ENCODE peak calls at places on chromosome 20, in nine cellular contexts. One of them, this sample, is unnamed.

GRCh38 chr20:45470939-45471338 is 1.4 kb downstream of the WFDC2 start:
- DNase-seq in COR-L47: no peak
- DNase-seq in hepatic stellate cell: no peak
- DNase-seq in naive thymus-derived CD8-positive, alpha-beta T cell: no peak
- DNase-seq in GM04504: no peak
- DNase-seq in foreskin fibroblast: no peak
- DNase-seq in EH: peak
- DNase-seq in Caki2: no peak
- DNase-seq in nephron progenitor cell: no peak
- DNase-seq in this sample: no peak

GRCh38 chr20:63979549-63980316 is at the start of gene SAMD10:
- DNase-seq in COR-L47: peak
- DNase-seq in EH: no peak
- DNase-seq in naive thymus-derived CD8-positive, alpha-beta T cell: peak
- DNase-seq in hepatic stellate cell: no peak
- DNase-seq in nephron progenitor cell: peak
- DNase-seq in GM04504: no peak
- DNase-seq in foreskin fibroblast: no peak
- DNase-seq in Caki2: peak
- DNase-seq in this sample: no peak

GRCh38 chr20:33561981-33562601 is 72.2 kb downstream of the CBFA2T2 start:
- DNase-seq in EH: peak
- DNase-seq in hepatic stellate cell: peak
- DNase-seq in GM04504: peak
- DNase-seq in foreskin fibroblast: peak
- DNase-seq in COR-L47: peak
- DNase-seq in nephron progenitor cell: no peak
- DNase-seq in naive thymus-derived CD8-positive, alpha-beta T cell: no peak
- DNase-seq in Caki2: peak
- DNase-seq in this sample: peak

GRCh38 chr20:44370639-44371218 is 15.2 kb downstream of the HNF4A start:
- DNase-seq in GM04504: no peak
- DNase-seq in hepatic stellate cell: no peak
- DNase-seq in EH: no peak
- DNase-seq in Caki2: no peak
- DNase-seq in COR-L47: no peak
- DNase-seq in naive thymus-derived CD8-positive, alpha-beta T cell: no peak
- DNase-seq in nephron progenitor cell: no peak
- DNase-seq in foreskin fibroblast: no peak
- DNase-seq in this sample: no peak

GRCh38 chr20:47221036-47221625 is 135.4 kb downstream of the ZMYND8 start:
- DNase-seq in naive thymus-derived CD8-positive, alpha-beta T cell: no peak
- DNase-seq in COR-L47: no peak
- DNase-seq in GM04504: no peak
- DNase-seq in foreskin fibroblast: no peak
- DNase-seq in nephron progenitor cell: no peak
- DNase-seq in hepatic stellate cell: no peak
- DNase-seq in Caki2: no peak
- DNase-seq in EH: no peak
- DNase-seq in this sample: no peak

GRCh38 chr20:18537651-18538050 is 29.6 kb upstream of the SMIM26 start:
- DNase-seq in COR-L47: no peak
- DNase-seq in naive thymus-derived CD8-positive, alpha-beta T cell: no peak
- DNase-seq in hepatic stellate cell: no peak
- DNase-seq in EH: peak
- DNase-seq in nephron progenitor cell: no peak
- DNase-seq in GM04504: no peak
- DNase-seq in Caki2: no peak
- DNase-seq in foreskin fibroblast: peak
- DNase-seq in this sample: no peak

GRCh38 chr20:43515628-43516027 is 8.1 kb downstream of the L3MBTL1 start:
- DNase-seq in Caki2: no peak
- DNase-seq in GM04504: no peak
- DNase-seq in foreskin fibroblast: no peak
- DNase-seq in naive thymus-derived CD8-positive, alpha-beta T cell: no peak
- DNase-seq in nephron progenitor cell: no peak
- DNase-seq in EH: no peak
- DNase-seq in hepatic stellate cell: no peak
- DNase-seq in COR-L47: no peak
- DNase-seq in this sample: no peak

GRCh38 chr20:3398681-3399252 is 8.7 kb downstream of the DNAAF9 start:
- DNase-seq in Caki2: no peak
- DNase-seq in naive thymus-derived CD8-positive, alpha-beta T cell: no peak
- DNase-seq in nephron progenitor cell: no peak
- DNase-seq in COR-L47: no peak
- DNase-seq in hepatic stellate cell: peak
- DNase-seq in foreskin fibroblast: peak
- DNase-seq in EH: peak
- DNase-seq in GM04504: no peak
- DNase-seq in this sample: no peak

GRCh38 chr20:17617212-17617867 is 47.5 kb downstream of the DSTN start:
- DNase-seq in EH: peak
- DNase-seq in foreskin fibroblast: no peak
- DNase-seq in COR-L47: peak
- DNase-seq in Caki2: no peak
- DNase-seq in naive thymus-derived CD8-positive, alpha-beta T cell: peak
- DNase-seq in GM04504: no peak
- DNase-seq in hepatic stellate cell: peak
- DNase-seq in nephron progenitor cell: peak
- DNase-seq in this sample: no peak

GRCh38 chr20:34954905-34955231 is 738 bp downstream of the GSS start:
- DNase-seq in GM04504: peak
- DNase-seq in naive thymus-derived CD8-positive, alpha-beta T cell: no peak
- DNase-seq in hepatic stellate cell: peak
- DNase-seq in COR-L47: peak
- DNase-seq in nephron progenitor cell: no peak
- DNase-seq in EH: peak
- DNase-seq in Caki2: no peak
- DNase-seq in foreskin fibroblast: no peak
- DNase-seq in this sample: peak

This sample was measured in HFF-Myc.